ENCODE peak calls at places on chromosomes 13 and 19, in eight cellular contexts. O is heart right ventricle, E is cardiac fibroblast, F is progenitor cell of endocrine pancreas, S is neural crest cell, D is left ventricle myocardium inferior, W is HFFc6, R is psoas muscle. Y is an unnamed sample.

GRCh38 chr19:7787141-7787540 is 24.1 kb downstream of the CLEC4M start:
- DNase-seq in O (peak), R (no peak), D (peak), W (no peak), F (no peak), E (no peak), S (no peak), Y (no peak)

GRCh38 chr13:107025991-107026390 is 458.1 kb upstream of the ARGLU1 start:
- DNase-seq in R (no peak), D (peak), W (no peak), S (no peak), F (no peak), O (peak), E (peak), Y (no peak)

GRCh38 chr13:49022472-49023144 is 46.9 kb downstream of the FNDC3A start:
- DNase-seq in W (peak), R (no peak), D (no peak), O (no peak), E (peak), F (no peak), S (no peak), Y (no peak)

GRCh38 chr13:106337096-106337495 is 198.4 kb downstream of the EFNB2 start:
- DNase-seq in D (no peak), F (no peak), O (no peak), S (no peak), W (no peak), R (no peak), E (peak), Y (no peak)

GRCh38 chr19:7533281-7533819 is 2.2 kb upstream of the PNPLA6 start:
- DNase-seq in O (peak), E (peak), S (no peak), F (no peak), W (peak), D (peak), R (peak), Y (no peak)

GRCh38 chr13:91174886-91175501 is 172.5 kb upstream of the MIR17HG start:
- DNase-seq in E (no peak), W (no peak), D (no peak), R (no peak), O (no peak), F (peak), S (no peak), Y (no peak)

GRCh38 chr13:22173605-22174004 is 502.7 kb downstream of the FGF9 start:
- DNase-seq in O (no peak), F (no peak), D (no peak), R (no peak), W (no peak), S (no peak), E (peak), Y (no peak)

GRCh38 chr19:32168111-32168510 is 177.3 kb upstream of the ZNF507 start:
- DNase-seq in O (no peak), R (no peak), W (no peak), D (no peak), S (no peak), F (no peak), E (no peak), Y (no peak)

GRCh38 chr19:38280030-38280921 is 15.9 kb downstream of the SPINT2 start:
- DNase-seq in D (no peak), W (no peak), S (no peak), R (no peak), O (no peak), E (no peak), F (no peak), Y (no peak)

GRCh38 chr19:18317998-18318800 is 4.7 kb downstream of the LSM4 start:
- DNase-seq in R (no peak), D (peak), O (peak), F (no peak), W (no peak), S (no peak), E (no peak), Y (no peak)

GRCh38 chr19:35403116-35403760 is 32.4 kb downstream of the GPR42 start:
- DNase-seq in E (no peak), S (no peak), D (no peak), F (no peak), W (no peak), R (no peak), O (no peak), Y (no peak)
- TF ChIP-seq CTCF in E (no peak), S (no peak), D (no peak), F (no peak), W (no peak), R (no peak), O (no peak), Y (no peak)

GRCh38 chr13:66354880-66355279 is 875.3 kb downstream of the PCDH9 start:
- DNase-seq in O (no peak), F (no peak), R (no peak), S (no peak), W (no peak), D (no peak), E (no peak), Y (no peak)
- TF ChIP-seq CTCF in O (no peak), F (no peak), R (no peak), S (no peak), W (no peak), D (no peak), E (no peak), Y (no peak)

GRCh38 chr19:49430678-49431329 is 5.6 kb downstream of the GFY start:
- DNase-seq in W (no peak), D (no peak), E (no peak), R (no peak), F (no peak), O (no peak), S (no peak), Y (no peak)
- TF ChIP-seq CTCF in W (peak), D (no peak), E (peak), R (no peak), F (no peak), O (no peak), S (peak), Y (no peak)

GRCh38 chr19:954272-954671 is 28.4 kb downstream of the ARID3A start:
- DNase-seq in E (no peak), F (no peak), W (no peak), D (no peak), S (no peak), R (no peak), O (no peak), Y (no peak)

GRCh38 chr19:954672-955494 is 29.0 kb downstream of the ARID3A start:
- DNase-seq in F (no peak), D (no peak), R (no peak), E (no peak), O (no peak), S (no peak), W (no peak), Y (no peak)

GRCh38 chr19:953501-954271 is 27.9 kb downstream of the ARID3A start:
- DNase-seq in W (no peak), R (no peak), O (no peak), E (no peak), F (no peak), S (no peak), D (no peak), Y (no peak)

GRCh38 chr19:956747-957451 is 27.2 kb upstream of the WDR18 start:
- DNase-seq in O (no peak), R (no peak), W (peak), D (no peak), F (no peak), E (no peak), S (no peak), Y (no peak)

DNA sequence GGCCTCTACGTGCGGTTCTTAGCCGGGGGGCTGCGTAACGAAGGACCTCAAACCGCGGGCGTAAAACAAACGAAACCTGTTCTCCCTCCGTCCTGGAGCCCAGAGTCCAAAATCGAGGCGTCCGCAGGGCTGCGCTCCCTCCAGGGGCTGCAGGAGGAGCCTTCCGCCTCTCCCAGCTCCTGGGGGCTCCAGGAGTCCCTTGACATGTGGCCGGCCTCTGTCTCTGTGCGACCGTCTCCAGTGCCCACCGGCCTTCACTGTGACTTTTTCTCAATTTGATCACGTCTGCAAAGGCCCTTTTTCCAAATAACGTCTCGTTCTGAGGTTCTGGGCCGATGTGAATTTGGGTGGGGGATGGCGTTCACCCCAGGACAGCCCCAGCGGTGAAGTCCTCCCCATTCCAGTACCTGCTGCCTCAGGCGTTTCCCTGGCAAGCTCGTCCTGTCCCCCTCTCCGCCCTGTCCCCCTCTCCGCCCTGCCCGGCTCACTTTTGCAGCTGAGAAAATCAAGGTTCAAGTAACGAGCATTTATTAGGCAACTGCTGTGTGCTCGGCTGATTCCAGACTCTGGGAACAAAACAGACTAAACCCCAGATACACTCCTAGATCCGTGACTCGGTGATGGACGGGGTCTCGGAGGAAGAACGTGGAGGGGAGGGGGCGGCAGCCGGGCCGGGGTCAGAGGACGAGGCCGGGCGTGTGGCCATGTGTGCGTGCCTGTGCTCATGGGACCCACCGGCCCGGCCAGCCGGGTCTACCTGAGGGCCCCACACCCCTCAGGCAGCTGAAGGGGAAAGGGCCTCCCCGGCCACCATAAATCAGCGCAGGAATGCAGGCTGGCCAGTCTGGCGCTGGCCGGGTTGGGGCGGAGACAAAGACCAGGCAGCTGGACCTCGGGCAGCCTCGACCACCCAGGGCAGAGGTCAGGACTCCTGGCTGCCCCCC is 28.1 kb upstream of the WDR18 start:
- DNase-seq in E (no peak), S (no peak), W (no peak), D (no peak), R (no peak), O (no peak), F (peak), Y (no peak)
- TF ChIP-seq CTCF in E (no peak), S (no peak), W (no peak), D (no peak), R (no peak), O (no peak), F (no peak), Y (no peak)

GRCh38 chr19:57583521-57584416 is at the start of gene ZIK1:
- DNase-seq in O (peak), W (peak), D (peak), S (peak), F (peak), E (peak), R (peak), Y (peak)
- TF ChIP-seq CTCF in O (no peak), W (no peak), D (peak), S (no peak), F (peak), E (no peak), R (no peak), Y (no peak)

GRCh38 chr13:20512042-20512683 is 13.5 kb downstream of the CRYL1 start:
- DNase-seq in E (no peak), F (no peak), W (no peak), R (no peak), O (no peak), S (peak), D (no peak), Y (no peak)
- TF ChIP-seq CTCF in E (no peak), F (no peak), W (no peak), R (no peak), O (no peak), S (peak), D (no peak), Y (no peak)

GRCh38 chr19:50969413-50969760 is at the start of gene KLK6:
- DNase-seq in D (no peak), F (no peak), O (no peak), S (peak), R (no peak), W (no peak), E (no peak), Y (no peak)

GRCh38 chr19:50968709-50969412 is 530 bp downstream of the KLK6 start:
- DNase-seq in F (no peak), W (no peak), S (no peak), D (no peak), O (no peak), E (no peak), R (no peak), Y (no peak)

GRCh38 chr19:50964266-50964665 is 5.1 kb downstream of the KLK6 start:
- DNase-seq in W (no peak), R (no peak), F (no peak), D (no peak), E (no peak), S (no peak), O (no peak), Y (no peak)

GRCh38 chr19:50963381-50963780 is 6.0 kb downstream of the KLK6 start:
- DNase-seq in D (no peak), E (no peak), R (no peak), S (no peak), F (no peak), W (no peak), O (no peak), Y (no peak)

DNA sequence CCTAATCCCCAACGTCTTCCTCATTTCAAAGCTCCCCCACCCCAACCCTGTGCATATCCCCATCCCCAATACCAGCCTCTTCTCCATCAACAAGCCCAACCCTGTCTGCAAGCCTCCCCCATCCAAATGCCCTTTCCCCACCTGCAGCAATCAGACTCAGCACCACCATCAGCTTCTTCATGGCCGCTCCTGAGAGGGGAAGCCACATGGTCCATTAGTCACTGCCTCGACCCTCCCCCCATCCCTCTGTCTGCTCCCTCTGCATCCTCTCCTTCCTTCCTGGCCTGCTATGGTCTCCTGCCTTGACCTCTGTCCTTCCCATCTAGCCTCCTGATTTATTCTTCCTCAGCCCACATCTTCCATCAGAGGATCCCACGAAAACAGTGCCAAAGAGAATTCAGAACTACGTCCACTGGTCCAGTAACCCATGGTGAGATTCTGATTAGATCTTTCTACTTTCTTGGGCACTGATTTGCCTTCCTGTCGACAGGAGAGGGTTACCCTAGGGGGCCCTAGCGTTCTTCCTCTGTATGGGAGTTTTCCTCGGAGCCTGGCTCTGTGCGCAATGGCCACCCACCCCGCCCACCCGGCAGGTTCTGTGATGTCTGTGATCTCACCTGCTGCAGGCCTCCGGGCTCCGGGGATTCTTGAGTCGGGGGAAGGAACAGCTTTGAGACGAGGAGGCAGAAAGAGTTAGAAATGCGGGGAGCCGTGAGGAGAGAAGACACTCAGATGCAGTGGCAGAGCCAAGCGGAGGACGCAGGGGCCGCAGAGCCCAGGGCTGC is 1.3 kb downstream of the KLK6 start:
- DNase-seq in E (no peak), F (no peak), D (no peak), S (no peak), R (no peak), W (no peak), O (no peak), Y (no peak)
- TF ChIP-seq CTCF in E (no peak), F (no peak), D (no peak), S (no peak), R (no peak), W (no peak), O (no peak), Y (no peak)